ENCODE peak calls at places on chromosomes 7 and 10, in four cellular contexts. L is cardiac muscle cell, Q is upper lobe of right lung, G is CD14-positive monocyte. Y is an unnamed sample.

GRCh38 chr7:7539152-7539551 is 3.5 kb upstream of the COL28A1 start:
- DNase-seq in Q (no peak), G (no peak), L (no peak), Y (no peak)

GRCh38 chr10:112973046-112973445 is 23.0 kb downstream of the TCF7L2 start:
- DNase-seq in G (no peak), L (no peak), Q (no peak), Y (no peak)

GRCh38 chr7:12855036-12855435 is 167.6 kb downstream of the ARL4A start:
- DNase-seq in L (no peak), Q (no peak), G (no peak), Y (no peak)

GRCh38 chr10:3887885-3888476 is 103.0 kb upstream of the KLF6 start:
- DNase-seq in Q (no peak), G (no peak), L (no peak), Y (peak)

GRCh38 chr10:27500886-27501285 is 3.2 kb upstream of the RAB18 start:
- DNase-seq in L (no peak), G (no peak), Q (no peak), Y (no peak)

GRCh38 chr7:118006979-118007378 is 133.7 kb upstream of the CTTNBP2 start:
- DNase-seq in L (no peak), Q (no peak), G (no peak), Y (no peak)

GRCh38 chr10:75238182-75239180 is 2.7 kb upstream of the COMTD1 start:
- DNase-seq in Q (peak), L (no peak), G (no peak), Y (no peak)

GRCh38 chr10:102677736-102678354 is 33.6 kb downstream of the TRIM8 start:
- DNase-seq in Q (no peak), L (no peak), G (no peak), Y (no peak)

GRCh38 chr7:25314094-25314708 is 85.9 kb upstream of the NPVF start:
- DNase-seq in Q (no peak), L (no peak), G (no peak), Y (peak)

GRCh38 chr7:127619681-127620405 is 1.9 kb upstream of the PAX4 start:
- DNase-seq in Q (no peak), G (no peak), L (no peak), Y (no peak)

GRCh38 chr7:80415522-80415921 is 96.3 kb downstream of the GNAT3 start:
- DNase-seq in L (no peak), G (no peak), Q (no peak), Y (no peak)

GRCh38 chr7:29955075-29955792 is 34.4 kb downstream of the SCRN1 start:
- DNase-seq in Q (no peak), L (no peak), G (no peak), Y (no peak)

GRCh38 chr10:29849434-29849833 is 210.0 kb downstream of the JCAD start:
- DNase-seq in G (no peak), Q (no peak), L (no peak), Y (no peak)

GRCh38 chr10:51860257-51860656 is 160.9 kb upstream of the CSTF2T start:
- DNase-seq in L (no peak), Q (no peak), G (no peak), Y (no peak)

GRCh38 chr10:76429642-76430041 is 998.2 kb downstream of the LRMDA start:
- DNase-seq in L (peak), Q (no peak), G (no peak), Y (no peak)

GRCh38 chr10:71493741-71494140 is 97.0 kb downstream of the CDH23 start:
- DNase-seq in G (no peak), Q (no peak), L (no peak), Y (no peak)

GRCh38 chr10:93281367-93281720 is 200.8 kb downstream of the MYOF start:
- DNase-seq in L (no peak), G (no peak), Q (no peak), Y (no peak)
- TF ChIP-seq CTCF in L (no peak), G (no peak), Q (no peak), Y (no peak)

GRCh38 chr7:36670585-36671431 is 53.5 kb downstream of the AOAH start:
- DNase-seq in Q (no peak), L (peak), G (no peak), Y (peak)
- TF ChIP-seq CTCF in Q (peak), L (peak), G (peak), Y (peak)

GRCh38 chr10:69123747-69124557 is at the start of gene VPS26A:
- DNase-seq in L (peak), G (peak), Q (peak), Y (peak)

GRCh38 chr10:69119896-69120295 is 4.1 kb upstream of the VPS26A start:
- DNase-seq in Q (no peak), L (no peak), G (no peak), Y (no peak)

GRCh38 chr10:69124558-69125121 is 662 bp downstream of the VPS26A start:
- DNase-seq in Q (peak), L (peak), G (peak), Y (peak)

GRCh38 chr10:69125554-69125953 is 1.6 kb downstream of the VPS26A start:
- DNase-seq in Q (no peak), G (no peak), L (no peak), Y (no peak)

DNA sequence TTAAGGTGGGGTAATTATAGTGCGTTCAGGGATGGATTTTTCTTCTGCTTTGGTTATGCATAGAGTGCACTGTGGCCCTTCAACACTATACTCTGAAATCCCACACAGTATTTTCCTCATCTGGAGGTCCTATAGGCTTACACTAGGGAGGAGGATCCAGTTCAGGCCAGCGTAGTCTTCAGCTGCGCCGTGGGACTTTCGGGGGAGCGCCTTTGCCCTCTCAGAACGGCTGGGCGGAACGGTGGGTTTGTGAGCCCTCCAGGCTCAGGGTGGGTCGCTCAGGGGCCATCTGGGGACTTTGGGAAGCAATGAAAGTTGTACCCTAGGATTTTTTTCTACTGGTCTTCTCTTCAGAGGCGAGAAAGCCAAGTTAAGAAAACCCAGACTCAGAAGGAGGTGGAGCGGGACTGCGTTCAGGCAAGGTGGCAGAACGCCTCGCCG is 652 bp upstream of the VPS26A start:
- DNase-seq in Q (no peak), G (peak), L (peak), Y (no peak)
- TF ChIP-seq CTCF in Q (peak), G (peak), L (peak), Y (peak)

GRCh38 chr10:1120761-1121160 is 64.6 kb downstream of the WDR37 start:
- DNase-seq in L (no peak), Q (no peak), G (no peak), Y (no peak)
- TF ChIP-seq CTCF in L (no peak), Q (no peak), G (no peak), Y (no peak)

GRCh38 chr7:56081626-56082340 is 11.0 kb downstream of the PHKG1 start:
- DNase-seq in L (no peak), G (no peak), Q (peak), Y (no peak)

GRCh38 chr7:56083150-56083785 is 9.5 kb downstream of the PHKG1 start:
- DNase-seq in Q (peak), G (no peak), L (no peak), Y (no peak)

GRCh38 chr7:56077681-56078080 is 13.6 kb downstream of the SUMF2 start:
- DNase-seq in L (no peak), G (no peak), Q (peak), Y (no peak)

GRCh38 chr7:56078196-56078595 is 14.1 kb downstream of the SUMF2 start:
- DNase-seq in Q (peak), L (no peak), G (no peak), Y (no peak)

GRCh38 chr7:56079450-56080185 is 13.1 kb downstream of the PHKG1 start:
- DNase-seq in Q (peak), G (no peak), L (peak), Y (no peak)
- TF ChIP-seq CTCF in Q (peak), G (no peak), L (peak), Y (no peak)

GRCh38 chr7:85972504-85973141 is 671.1 kb upstream of the GRM3 start:
- DNase-seq in Q (peak), L (no peak), G (no peak), Y (no peak)

GRCh38 chr7:85974176-85974575 is 669.5 kb upstream of the GRM3 start:
- DNase-seq in Q (no peak), L (no peak), G (no peak), Y (no peak)
- TF ChIP-seq CTCF in Q (no peak), L (no peak), G (no peak), Y (no peak)

GRCh38 chr7:153193144-153193595 is 433.6 kb downstream of the ACTR3B start:
- DNase-seq in G (no peak), L (peak), Q (peak), Y (no peak)
- TF ChIP-seq CTCF in G (no peak), L (no peak), Q (peak), Y (no peak)